ENCODE peak calls at places on chromosome 14, in five cellular contexts. P, N, X, F and O are unnamed samples.

GRCh38 chr14:36553650-36554260 is 28.7 kb downstream of the NKX2-8 start:
- DNase-seq in F (peak), P (peak), N (no peak), X (no peak), O (peak)

GRCh38 chr14:21668377-21668776 is 5.2 kb downstream of the OR4E1 start:
- DNase-seq in N (no peak), F (peak), P (no peak), X (no peak), O (no peak)

GRCh38 chr14:94203473-94204210 is 29.5 kb downstream of the PPP4R4 start:
- DNase-seq in X (no peak), F (peak), N (no peak), P (no peak), O (no peak)

GRCh38 chr14:87995500-87996275 is 2.7 kb upstream of the GALC start:
- DNase-seq in P (peak), X (no peak), F (no peak), N (no peak), O (no peak)

GRCh38 chr14:74211945-74212580 is 27.2 kb upstream of the VSX2 start:
- DNase-seq in N (no peak), X (no peak), F (no peak), P (no peak), O (no peak)

GRCh38 chr14:104246401-104247335 is 108.3 kb downstream of the KIF26A start:
- DNase-seq in F (no peak), N (no peak), P (no peak), X (no peak), O (no peak)

GRCh38 chr14:77543240-77543551 is 44.6 kb upstream of the ISM2 start:
- DNase-seq in P (no peak), F (no peak), X (no peak), N (no peak), O (no peak)

GRCh38 chr14:33848706-33849454 is 102.0 kb downstream of the EGLN3 start:
- DNase-seq in P (peak), X (no peak), F (peak), N (peak), O (no peak)

GRCh38 chr14:73467800-73468199 is 9.5 kb upstream of the NUMB start:
- DNase-seq in N (no peak), P (peak), F (no peak), X (no peak), O (no peak)

GRCh38 chr14:65371784-65372183 is 40.7 kb upstream of the FUT8 start:
- DNase-seq in X (no peak), N (no peak), F (no peak), P (no peak), O (no peak)

GRCh38 chr14:103126873-103127304 is 3.6 kb downstream of the TNFAIP2 start:
- DNase-seq in F (peak), X (no peak), N (peak), P (no peak), O (no peak)

GRCh38 chr14:103058209-103059055 is 1.1 kb upstream of the CDC42BPB start:
- DNase-seq in P (no peak), F (no peak), X (no peak), N (no peak), O (no peak)

GRCh38 chr14:31947680-31948580 is 129.2 kb upstream of the ARHGAP5 start:
- DNase-seq in F (no peak), X (no peak), N (no peak), P (no peak), O (no peak)

GRCh38 chr14:88919502-88919901 is 95.1 kb downstream of the TTC8 start:
- DNase-seq in P (no peak), N (no peak), F (peak), X (no peak), O (no peak)

GRCh38 chr14:60184597-60185555 is 19.7 kb upstream of the DHRS7 start:
- DNase-seq in X (no peak), N (no peak), F (no peak), P (no peak), O (no peak)

GRCh38 chr14:70280931-70281330 is 78.6 kb downstream of the COX16 start:
- DNase-seq in F (no peak), N (no peak), P (no peak), X (no peak), O (no peak)

GRCh38 chr14:59688224-59689170 is 111.9 kb upstream of the CCDC175 start:
- DNase-seq in N (peak), X (no peak), F (peak), P (peak), O (peak)

GRCh38 chr14:101736071-101736470 is 25.4 kb upstream of the PPP2R5C start:
- DNase-seq in N (no peak), X (no peak), P (no peak), F (no peak), O (no peak)

GRCh38 chr14:74019743-74020142 is 594 bp downstream of the BBOF1 start:
- DNase-seq in P (no peak), F (peak), X (no peak), N (no peak), O (peak)

GRCh38 chr14:98226411-98226810 is 1045.6 kb downstream of the BCL11B start:
- DNase-seq in X (no peak), F (no peak), P (no peak), N (no peak), O (no peak)

GRCh38 chr14:52950898-52951729 is at the start of gene FERMT2:
- DNase-seq in X (no peak), N (peak), P (peak), F (peak), O (no peak)

GRCh38 chr14:96091149-96091693 is 52.1 kb downstream of the C14orf132 start:
- DNase-seq in P (no peak), X (no peak), N (no peak), F (no peak), O (no peak)

GRCh38 chr14:86574026-86574777 is 1044.3 kb downstream of the FLRT2 start:
- DNase-seq in N (no peak), F (no peak), P (no peak), X (no peak), O (peak)

GRCh38 chr14:75375983-75376382 is 51.8 kb upstream of the JDP2 start:
- DNase-seq in X (no peak), P (no peak), F (no peak), N (no peak), O (no peak)

GRCh38 chr14:61774861-61775260 is 12.6 kb downstream of the SNAPC1 start:
- DNase-seq in N (no peak), P (peak), F (no peak), X (no peak), O (no peak)

GRCh38 chr14:32256606-32257005 is 53.5 kb upstream of the RNU6-8 start:
- DNase-seq in F (no peak), N (no peak), X (no peak), P (no peak), O (no peak)

GRCh38 chr14:20417250-20418186 is 4.2 kb upstream of the TEP1 start:
- DNase-seq in F (peak), X (no peak), P (no peak), N (no peak), O (no peak)

GRCh38 chr14:104116544-104117340 is 21.6 kb upstream of the KIF26A start:
- DNase-seq in X (no peak), P (no peak), F (peak), N (peak), O (no peak)

GRCh38 chr14:84127430-84127829 is 1402.5 kb upstream of the FLRT2 start:
- DNase-seq in N (no peak), P (no peak), X (no peak), F (no peak), O (no peak)

GRCh38 chr14:94578712-94579111 is 2.5 kb upstream of the SERPINA5 start:
- DNase-seq in P (no peak), F (no peak), X (no peak), N (no peak), O (no peak)

GRCh38 chr14:69059658-69060648 is 80.9 kb upstream of the ACTN1 start:
- DNase-seq in F (peak), P (no peak), N (no peak), X (no peak), O (peak)

GRCh38 chr14:61700104-61700886 is 5.0 kb downstream of the HIF1A start:
- DNase-seq in X (no peak), F (no peak), N (no peak), P (no peak), O (no peak)

GRCh38 chr14:103871596-103872480 is 24.5 kb upstream of the PPP1R13B start:
- DNase-seq in X (no peak), F (peak), P (peak), N (peak), O (no peak)

GRCh38 chr14:24303988-24304387 is 3.8 kb downstream of the CIDEB start:
- DNase-seq in F (no peak), X (no peak), P (no peak), N (no peak), O (no peak)

GRCh38 chr14:52351191-52351560 is 37.1 kb downstream of the PTGER2 start:
- DNase-seq in F (no peak), N (no peak), X (no peak), P (no peak), O (no peak)

GRCh38 chr14:61561657-61562276 is 133.5 kb upstream of the HIF1A start:
- DNase-seq in N (peak), X (peak), F (peak), P (no peak), O (peak)

GRCh38 chr14:84493779-84494178 is 1036.2 kb upstream of the FLRT2 start:
- DNase-seq in F (no peak), N (no peak), P (no peak), X (no peak), O (no peak)

GRCh38 chr14:55536208-55536708 is 43.7 kb upstream of the KTN1 start:
- DNase-seq in P (peak), X (no peak), F (no peak), N (no peak), O (no peak)

GRCh38 chr14:55533960-55534359 is 46.0 kb upstream of the KTN1 start:
- DNase-seq in X (no peak), P (no peak), F (peak), N (no peak), O (no peak)

GRCh38 chr14:55535521-55536207 is 44.3 kb upstream of the KTN1 start:
- DNase-seq in P (no peak), N (no peak), F (peak), X (no peak), O (no peak)

GRCh38 chr14:55530464-55530863 is 49.5 kb upstream of the KTN1 start:
- DNase-seq in P (no peak), X (no peak), F (no peak), N (no peak), O (no peak)

DNA sequence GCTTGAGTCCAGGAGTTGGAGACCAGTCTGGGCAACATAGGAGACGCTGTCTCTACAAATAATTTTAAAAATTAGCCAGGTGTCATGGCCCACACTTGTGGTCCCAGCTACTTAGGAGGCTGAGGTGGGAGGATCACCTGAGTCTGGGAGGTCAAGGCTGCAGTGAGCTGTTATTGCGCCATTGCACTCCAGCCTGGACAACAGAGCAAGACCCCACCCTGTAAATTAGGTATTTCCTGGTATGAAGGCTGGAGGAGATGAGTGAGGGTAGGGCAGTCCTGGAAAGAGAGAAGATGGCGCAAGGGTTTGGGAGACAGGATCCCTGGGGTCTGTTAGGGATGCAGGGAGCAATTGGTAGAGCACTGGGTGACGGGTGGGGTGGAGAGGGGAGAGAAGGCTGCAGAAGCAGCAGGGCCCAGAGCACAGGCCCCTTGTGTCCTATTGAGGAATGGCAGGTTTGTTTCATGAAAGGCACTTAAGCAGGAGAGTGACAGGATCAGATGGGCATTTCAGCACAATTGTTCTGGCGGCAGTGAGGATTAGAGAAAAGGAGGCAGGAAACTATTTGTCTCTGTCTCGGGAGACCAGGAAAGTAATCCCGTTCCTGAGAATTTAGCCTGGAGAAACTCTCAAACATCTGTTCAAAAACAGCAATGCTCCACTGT is 47.2 kb upstream of the KTN1 start:
- DNase-seq in P (no peak), X (no peak), F (no peak), N (no peak), O (no peak)
- TF ChIP-seq CTCF in P (no peak), X (no peak), F (peak), N (no peak), O (no peak)

GRCh38 chr14:66643344-66643743 is 135.4 kb downstream of the GPHN start:
- DNase-seq in N (no peak), X (no peak), P (no peak), F (peak), O (no peak)

GRCh38 chr14:66638688-66639087 is 130.7 kb downstream of the GPHN start:
- DNase-seq in P (no peak), X (no peak), N (no peak), F (peak), O (no peak)

GRCh38 chr14:66645716-66646115 is 137.8 kb downstream of the GPHN start:
- DNase-seq in N (no peak), P (no peak), F (no peak), X (no peak), O (no peak)

DNA sequence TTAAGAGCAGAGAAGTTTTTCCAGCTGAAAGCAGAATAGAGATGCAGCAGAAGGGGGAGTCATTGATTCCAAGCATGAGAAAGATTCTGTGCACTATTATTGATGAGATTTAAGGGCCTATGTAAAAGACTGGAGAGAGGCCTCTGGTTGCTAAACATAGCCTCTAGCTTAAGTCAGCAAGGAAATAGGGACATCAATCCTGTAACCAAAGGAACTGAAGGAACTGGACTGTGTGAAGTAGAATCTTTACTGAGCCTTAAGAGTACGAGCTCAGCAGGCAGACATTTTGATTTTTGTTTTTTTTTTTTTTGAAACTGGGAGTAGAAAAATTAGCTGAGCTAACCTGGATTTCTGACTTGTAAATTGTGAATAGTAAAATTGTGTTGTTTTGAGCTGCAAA is 134.3 kb downstream of the GPHN start:
- DNase-seq in F (no peak), P (no peak), X (no peak), N (no peak), O (no peak)
- H3K4me3 ChIP-seq in F (no peak), P (no peak), X (no peak), N (no peak), O (no peak)

DNA sequence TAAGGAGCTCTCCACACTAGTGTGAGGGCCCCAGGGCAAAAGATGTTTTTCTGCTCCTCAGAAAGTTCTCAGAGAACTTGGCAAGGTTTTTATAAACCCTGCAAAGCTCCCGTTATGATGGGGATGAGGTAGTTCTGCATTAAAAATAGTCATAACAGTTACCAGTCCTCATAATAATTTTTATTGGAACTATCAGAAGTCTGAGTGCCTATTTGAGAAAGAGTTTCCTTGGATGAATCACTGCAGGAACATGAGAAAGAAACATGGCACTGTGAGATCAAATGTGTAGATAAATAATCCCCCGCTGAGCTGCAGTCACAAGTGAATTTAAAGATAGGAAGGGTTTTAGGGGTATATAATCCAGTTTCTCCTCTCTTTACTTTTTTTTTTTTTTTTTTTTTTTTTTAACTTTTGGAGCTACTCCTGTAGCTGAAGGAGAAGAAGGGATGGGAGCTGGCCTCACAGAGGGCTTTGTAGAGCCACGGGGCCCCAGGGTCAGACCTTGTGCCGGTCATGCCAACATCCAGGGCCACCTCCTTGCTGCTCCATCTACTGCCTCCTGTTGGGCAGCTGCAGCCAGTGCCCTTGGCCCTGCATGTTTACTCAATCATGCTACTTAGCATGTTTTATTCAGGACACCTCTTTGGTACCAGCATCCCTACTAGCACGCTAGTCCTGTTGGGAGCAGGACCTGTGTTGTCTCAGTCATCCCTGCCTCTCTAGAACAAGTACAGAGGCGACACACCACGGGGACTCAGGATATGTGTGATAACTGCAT is 39.5 kb downstream of the EVL start:
- DNase-seq in P (no peak), X (no peak), N (no peak), F (peak), O (peak)
- TF ChIP-seq CTCF in P (peak), X (no peak), N (no peak), F (no peak), O (no peak)

GRCh38 chr14:23154876-23155587 is 28.4 kb downstream of the SLC7A8 start:
- DNase-seq in N (peak), X (no peak), F (peak), P (no peak), O (peak)
- H3K4me3 ChIP-seq in N (no peak), X (no peak), F (no peak), P (no peak), O (no peak)

GRCh38 chr14:99808515-99808914 is 15.3 kb downstream of the EML1 start:
- DNase-seq in X (no peak), F (no peak), P (no peak), N (no peak), O (no peak)
- TF ChIP-seq CTCF in X (no peak), F (no peak), P (no peak), N (no peak), O (no peak)